ENCODE peak calls at places on chromosomes 11 and 22, in four cellular contexts. P is endodermal cell, A is spleen, C is thoracic aorta. E is an unnamed sample. For H3K27me3, the result is how much of the 10 kb centered on the place peaks cover.

GRCh38 chr11:64449381-64450167 is 90.6 kb downstream of the RPS6KA4 start:
- DNase-seq in P (peak), A (peak), C (no peak), E (peak)

GRCh38 chr11:96309001-96309642 is 33.9 kb downstream of the MAML2 start:
- DNase-seq in P (no peak), A (no peak), C (no peak), E (no peak)

GRCh38 chr11:35619030-35619753 is 932 bp downstream of the FJX1 start:
- DNase-seq in P (peak), A (peak), C (no peak), E (peak)

GRCh38 chr22:32994046-32994827 is 63.9 kb downstream of the SYN3 start:
- DNase-seq in P (no peak), A (no peak), C (no peak), E (peak)

GRCh38 chr11:44416776-44417175 is 106.8 kb upstream of the ALX4 start:
- DNase-seq in P (peak), A (no peak), C (no peak), E (no peak)

GRCh38 chr11:77617892-77618291 is 19.7 kb downstream of the CLNS1A start:
- DNase-seq in P (no peak), A (no peak), C (no peak), E (no peak)

GRCh38 chr11:128963744-128964340 is 21.2 kb upstream of the TP53AIP1 start:
- DNase-seq in P (no peak), A (no peak), C (no peak), E (no peak)

GRCh38 chr11:66365166-66365565 is 6.4 kb downstream of the SLC29A2 start:
- DNase-seq in P (no peak), A (peak), C (no peak), E (peak)

GRCh38 chr11:68498313-68498712 is 37.8 kb downstream of the PPP6R3 start:
- DNase-seq in P (no peak), A (no peak), C (no peak), E (no peak)

DNA sequence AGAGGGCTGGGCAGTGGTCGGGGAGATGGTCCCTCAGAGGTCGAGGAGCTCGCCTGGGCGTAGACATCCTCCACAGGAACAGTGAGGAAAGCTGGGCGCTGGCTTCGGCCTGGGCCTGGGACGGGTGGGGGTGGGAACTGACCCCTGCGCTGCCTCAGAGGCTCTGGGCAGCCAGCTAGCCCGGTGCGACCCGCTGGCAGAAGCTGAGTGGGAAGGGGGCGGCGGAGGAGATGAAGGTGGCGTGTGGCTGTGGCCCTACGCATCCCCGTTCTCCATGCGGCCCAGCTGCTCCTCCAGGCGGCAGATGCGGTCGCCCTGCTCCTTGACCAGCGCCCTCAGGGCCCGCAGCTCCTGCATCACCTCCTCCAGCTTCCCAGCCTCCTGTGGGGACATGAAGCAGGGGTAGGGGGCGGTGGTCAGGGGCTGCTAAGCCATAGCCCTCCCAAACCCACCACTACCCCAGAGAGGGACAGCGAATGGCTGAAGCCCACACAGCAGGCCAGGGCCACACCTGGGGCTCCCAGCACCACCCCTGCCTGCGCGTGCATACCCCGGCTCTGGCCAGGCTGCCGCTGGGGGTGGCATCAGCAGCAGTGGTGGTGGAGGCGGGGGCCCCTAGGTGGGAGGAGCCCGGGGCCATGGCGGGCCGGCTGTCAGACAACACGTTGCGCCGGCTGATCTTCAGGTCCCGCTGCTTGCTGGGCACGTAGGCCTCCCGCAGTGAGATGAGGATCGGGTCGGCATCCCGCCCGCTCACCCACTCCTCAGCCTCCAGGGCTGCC is 830 bp upstream of the PTPRCAP start:
- DNase-seq in P (no peak), A (peak), C (no peak), E (no peak)
- H3K4me3 ChIP-seq in P (no peak), A (peak), C (peak), E (no peak)

GRCh38 chr22:45882881-45883810 is 93.8 kb downstream of the WNT7B start:
- DNase-seq in P (peak), A (peak), C (no peak), E (peak)
- H3K27me3 ChIP-seq in P (under half), A (half or more), C (under half), E (under half)

DNA sequence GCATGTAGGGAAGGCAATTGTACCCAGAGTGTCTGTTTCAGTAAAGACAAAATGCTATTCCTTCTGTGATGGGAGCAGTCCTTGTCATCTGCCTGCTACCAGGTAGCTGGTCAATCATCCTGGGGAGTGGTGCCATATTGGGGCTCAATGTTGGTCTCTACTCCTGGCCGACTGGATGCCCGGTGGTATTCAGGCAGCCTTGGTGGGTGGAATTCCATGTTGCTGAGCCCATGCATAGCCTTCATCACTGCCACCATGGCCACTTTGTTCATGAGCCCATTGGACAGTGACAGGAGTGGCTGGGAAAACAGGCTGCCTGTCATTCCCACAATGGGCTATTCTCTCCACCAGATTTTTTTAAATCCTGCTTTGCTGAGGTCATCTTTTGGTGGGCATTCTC is 121.0 kb downstream of the WNT7B start:
- DNase-seq in P (no peak), A (no peak), C (no peak), E (no peak)
- H3K4me3 ChIP-seq in P (no peak), A (no peak), C (no peak), E (no peak)

DNA sequence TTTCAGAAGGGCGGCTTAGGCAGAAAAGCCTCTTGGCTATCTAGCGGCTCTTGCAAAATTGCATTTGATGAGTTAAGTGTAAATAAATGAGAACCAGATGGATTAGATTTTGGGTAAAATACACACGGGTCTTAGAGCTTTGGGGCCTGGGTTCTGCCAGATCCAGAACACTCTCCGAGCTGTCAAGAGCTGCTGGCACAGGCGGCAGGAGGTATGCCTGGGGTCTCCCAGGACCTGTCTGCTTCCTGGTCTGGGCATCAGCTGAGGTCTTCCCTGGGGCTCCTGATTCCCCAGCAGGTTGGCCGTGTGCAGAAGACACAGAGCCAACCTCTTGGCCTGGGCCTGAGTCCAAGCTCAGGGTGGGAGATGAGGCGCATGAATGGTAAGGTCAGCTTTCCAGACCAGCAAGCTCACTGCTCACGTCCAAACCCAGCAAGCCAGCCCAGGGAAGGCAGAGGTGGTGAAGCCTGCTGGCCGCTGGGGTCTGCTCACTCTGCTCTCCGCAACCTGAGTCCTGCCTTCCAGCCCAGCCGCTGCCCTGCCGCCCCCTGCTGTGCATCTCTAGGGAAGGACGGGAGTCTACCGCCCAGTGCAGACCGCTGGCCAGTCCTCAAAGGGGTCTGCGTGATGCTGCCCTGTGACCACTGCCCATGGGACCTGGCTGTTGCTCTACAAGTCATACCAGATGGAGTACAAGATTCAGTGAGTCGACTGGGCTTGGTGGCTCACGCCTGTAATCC is 44.9 kb downstream of the SCUBE1 start:
- DNase-seq in P (no peak), A (no peak), C (no peak), E (no peak)
- H3K27me3 ChIP-seq in P (under half), A (under half), C (under half), E (under half)

GRCh38 chr11:59208956-59209355 is 3.8 kb downstream of the MPEG1 start:
- DNase-seq in P (no peak), A (no peak), C (no peak), E (no peak)
- H3K4me3 ChIP-seq in P (no peak), A (peak), C (peak), E (no peak)

E was measured in H7.